ENCODE peak calls at places on chromosomes 11 and 22, in seven cellular contexts. B is NCI-H1417, W is fibroblast of villous mesenchyme, F is AG20443, V is osteocyte, C is NCI-H526 treated with DMSO at 0.1 percent for 48 hours, S is C1 segment of cervical spinal cord. J is an unnamed sample.
A peak's percentile ranks its signal among the peaks of the same experiment; 100 is the strongest.

GRCh38 chr11:61477734-61478148 is 30.8 kb upstream of the LRRC10B start:
- DNase-seq in B (peak; percentile 32), W (peak; percentile 25), F (peak; percentile 77), V (no peak), C (peak; percentile 12), S (no peak), J (peak; percentile 63)

GRCh38 chr22:38172489-38173155 is 9.0 kb downstream of the PLA2G6 start:
- DNase-seq in B (no peak), W (no peak), F (peak; percentile 23), V (no peak), C (no peak), S (no peak), J (no peak)

GRCh38 chr11:65112551-65113360 is 1.1 kb downstream of the TM7SF2 start:
- DNase-seq in B (peak; percentile 63), W (peak; percentile 43), F (peak; percentile 75), V (no peak), C (peak; percentile 29), S (no peak), J (peak; percentile 83)

GRCh38 chr22:33921576-33922181 is 1.4 kb upstream of the LARGE1 start:
- DNase-seq in B (peak; percentile 52), W (peak; percentile 41), F (peak; percentile 74), V (peak; percentile 88), C (peak; percentile 32), S (peak; percentile 10), J (no peak)

GRCh38 chr11:115659061-115659963 is 155.1 kb upstream of the CADM1 start:
- DNase-seq in B (no peak), W (no peak), F (peak; percentile 71), V (no peak), C (peak; percentile 40), S (no peak), J (no peak)

GRCh38 chr11:121540627-121541026 is 87.9 kb upstream of the SORL1-AS1 start:
- DNase-seq in B (peak; percentile 27), W (no peak), F (no peak), V (no peak), C (no peak), S (no peak), J (no peak)

GRCh38 chr11:18608373-18608772 is 8.8 kb downstream of the MISFA start:
- DNase-seq in B (peak; percentile 53), W (no peak), F (no peak), V (no peak), C (no peak), S (no peak), J (no peak)

GRCh38 chr11:109306322-109306721 is 115.7 kb upstream of the C11orf87 start:
- DNase-seq in B (no peak), W (no peak), F (peak; percentile 62), V (no peak), C (no peak), S (no peak), J (no peak)

GRCh38 chr22:47340851-47341436 is 578.5 kb downstream of the TBC1D22A start:
- DNase-seq in B (no peak), W (no peak), F (peak; percentile 39), V (peak; percentile 48), C (no peak), S (no peak), J (no peak)